ENCODE peak calls at places on chromosome 21, in four cellular contexts. P, J, H and I are unnamed samples.

GRCh38 chr21:41954654-41955499 is 1.1 kb upstream of the C2CD2 start:
- DNase-seq in P (no peak), J (no peak), H (no peak), I (no peak)

GRCh38 chr21:41258617-41259016 is 58.0 kb upstream of the FAM3B start:
- DNase-seq in P (no peak), J (no peak), H (no peak), I (no peak)

GRCh38 chr21:17765207-17765606 is 53.9 kb downstream of the C21orf91 start:
- DNase-seq in P (no peak), J (no peak), H (no peak), I (no peak)

GRCh38 chr21:27648560-27648959 is 681.7 kb upstream of the ADAMTS5 start:
- DNase-seq in P (no peak), J (no peak), H (no peak), I (no peak)

GRCh38 chr21:26112127-26112742 is 58.3 kb downstream of the APP start:
- DNase-seq in P (no peak), J (no peak), H (no peak), I (no peak)

GRCh38 chr21:32248616-32249550 is 30.0 kb downstream of the MIS18A start:
- DNase-seq in P (no peak), J (no peak), H (no peak), I (no peak)

GRCh38 chr21:33541105-33541711 is 709 bp downstream of the GART start:
- DNase-seq in P (peak; percentile 34), J (peak; percentile 13), H (no peak), I (peak; percentile 50)

GRCh38 chr21:28333455-28334108 is 659.1 kb downstream of the LTN1 start:
- DNase-seq in P (no peak), J (no peak), H (no peak), I (no peak)

GRCh38 chr21:35974801-35975200 is 85.5 kb downstream of the SETD4 start:
- DNase-seq in P (no peak), J (no peak), H (no peak), I (no peak)
- TF ChIP-seq SPI1 in P (no peak), J (no peak), H (no peak), I (no peak)

GRCh38 chr21:43959231-43960041 is 52.7 kb upstream of the TRAPPC10 start:
- DNase-seq in P (no peak), J (no peak), H (no peak), I (no peak)
- TF ChIP-seq SPI1 in P (no peak), J (no peak), H (no peak), I (no peak)

GRCh38 chr21:34625194-34625593 is 10.3 kb upstream of the RCAN1 start:
- DNase-seq in P (no peak), J (no peak), H (no peak), I (no peak)

GRCh38 chr21:34635307-34635706 is 20.4 kb upstream of the RCAN1 start:
- DNase-seq in P (peak; percentile 60), J (no peak), H (no peak), I (no peak)

GRCh38 chr21:34626131-34626530 is 11.2 kb upstream of the RCAN1 start:
- DNase-seq in P (no peak), J (no peak), H (no peak), I (no peak)

GRCh38 chr21:34632498-34632897 is 17.6 kb upstream of the RCAN1 start:
- DNase-seq in P (no peak), J (no peak), H (no peak), I (no peak)

DNA sequence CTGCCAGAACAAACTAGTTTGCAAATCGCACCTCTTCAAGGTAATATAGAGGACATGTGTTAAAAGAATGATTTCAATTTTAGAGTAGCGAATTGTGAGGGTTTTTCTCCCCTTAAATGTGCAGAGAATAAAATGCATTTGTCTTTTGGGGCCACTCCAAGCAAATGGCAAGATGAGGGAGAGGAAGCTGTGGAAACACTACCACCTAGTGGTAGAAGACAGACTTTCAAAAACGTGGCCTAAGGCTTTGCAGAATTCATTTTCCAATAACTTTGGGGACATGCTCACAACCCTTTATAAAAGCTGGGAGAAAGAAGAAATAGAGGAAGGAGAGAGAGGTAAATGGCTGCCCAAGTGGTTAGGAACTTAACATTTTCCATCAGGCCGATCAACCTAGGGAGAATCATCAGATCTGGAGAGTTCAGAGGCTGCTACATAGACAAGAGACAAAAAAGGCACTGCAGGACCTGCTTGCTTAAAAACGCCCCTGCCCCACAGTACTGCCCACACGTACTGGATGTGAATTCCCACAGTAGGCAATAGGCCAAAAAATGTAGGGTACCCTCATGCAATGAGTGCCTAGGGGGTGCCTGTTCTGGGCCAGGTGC is 15.7 kb upstream of the RCAN1 start:
- DNase-seq in P (peak; percentile 76), J (peak; percentile 33), H (peak; percentile 48), I (peak; percentile 44)
- TF ChIP-seq SPI1 in P (no peak), J (no peak), H (no peak), I (no peak)

GRCh38 chr21:43209575-43210453 is 41.0 kb downstream of the CRYAA start:
- DNase-seq in P (no peak), J (no peak), H (no peak), I (no peak)

GRCh38 chr21:43210454-43211084 is 41.8 kb downstream of the CRYAA start:
- DNase-seq in P (no peak), J (no peak), H (no peak), I (no peak)

GRCh38 chr21:43208561-43209332 is 39.9 kb downstream of the CRYAA start:
- DNase-seq in P (no peak), J (no peak), H (no peak), I (no peak)

GRCh38 chr21:43207868-43208267 is 39.1 kb downstream of the CRYAA start:
- DNase-seq in P (no peak), J (no peak), H (no peak), I (no peak)

DNA sequence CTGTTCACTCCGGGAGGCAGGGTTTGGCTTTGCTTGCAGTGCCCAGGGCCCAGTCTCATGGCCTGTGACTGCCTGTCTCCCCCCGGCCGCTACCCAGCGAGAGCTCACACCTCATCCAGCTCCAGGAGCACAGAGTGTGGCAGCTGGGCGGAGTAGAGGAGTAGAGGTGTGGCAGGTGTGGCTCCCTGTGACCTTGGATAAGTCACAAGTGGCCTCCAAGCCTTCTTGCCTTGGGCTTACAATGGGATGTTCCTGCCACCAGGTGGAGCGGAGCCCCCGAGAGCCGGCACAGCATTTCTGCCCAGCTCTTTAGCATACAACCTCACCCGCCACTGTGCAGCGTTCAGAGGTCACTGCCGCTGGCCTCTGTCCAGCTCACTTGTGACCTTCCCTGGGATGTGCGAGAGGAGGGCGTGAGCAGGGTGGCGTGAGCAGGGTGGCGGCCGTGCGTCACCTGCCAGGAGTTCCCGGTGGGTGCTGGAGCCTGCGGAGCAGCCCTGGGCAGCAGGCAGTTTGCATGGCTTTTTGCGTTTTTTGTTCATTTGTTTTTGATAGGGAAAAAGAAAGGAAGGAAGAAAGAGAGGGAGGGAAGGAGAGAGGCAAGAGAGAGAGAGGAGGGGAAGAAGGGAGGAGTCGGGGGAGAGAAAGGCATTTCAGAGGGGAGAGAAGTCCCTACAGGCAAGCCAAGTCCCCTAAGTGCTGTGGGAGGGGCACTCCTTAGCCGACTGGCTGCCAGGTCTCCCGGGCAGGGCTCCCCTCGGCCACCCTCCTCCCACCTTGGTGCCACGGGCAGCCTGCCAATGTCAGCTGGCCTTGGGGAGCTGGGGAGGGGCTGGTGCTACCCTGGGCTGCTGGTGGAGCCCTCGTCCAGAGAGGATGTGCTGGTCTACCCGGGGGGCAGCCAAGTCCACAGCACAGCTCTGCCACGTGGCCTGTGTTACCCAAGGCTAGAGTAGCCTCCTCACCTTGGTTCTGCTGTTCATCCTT is 42.6 kb downstream of the CRYAA start:
- DNase-seq in P (no peak), J (no peak), H (no peak), I (no peak)
- TF ChIP-seq SPI1 in P (no peak), J (no peak), H (no peak), I (no peak)

GRCh38 chr21:38774586-38775285 is 31.0 kb upstream of the ETS2 start:
- DNase-seq in P (no peak), J (no peak), H (no peak), I (no peak)

GRCh38 chr21:38777521-38777920 is 28.2 kb upstream of the ETS2 start:
- DNase-seq in P (no peak), J (no peak), H (no peak), I (no peak)

GRCh38 chr21:38774152-38774551 is 31.6 kb upstream of the ETS2 start:
- DNase-seq in P (no peak), J (no peak), H (no peak), I (no peak)

GRCh38 chr21:38777015-38777414 is 28.7 kb upstream of the ETS2 start:
- DNase-seq in P (no peak), J (no peak), H (no peak), I (no peak)

DNA sequence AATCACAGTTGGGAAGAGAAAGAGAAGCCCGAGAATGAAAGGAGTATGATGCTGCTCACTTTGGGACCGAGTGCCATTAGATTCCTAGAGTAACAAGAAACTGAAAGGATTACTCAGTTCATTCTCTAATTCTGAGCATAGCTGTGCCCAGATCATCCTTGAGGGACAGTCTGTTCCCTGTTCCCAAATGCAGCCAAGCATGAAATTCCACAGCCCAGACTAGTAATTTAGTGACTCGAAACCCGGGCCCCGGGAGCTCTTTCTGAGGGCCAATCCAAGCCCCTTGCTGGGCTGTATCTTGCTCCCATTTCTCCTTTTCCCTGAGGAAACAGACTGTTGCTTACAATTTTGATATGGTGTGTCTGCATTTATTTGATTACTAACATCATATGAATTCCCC is 30.0 kb upstream of the ETS2 start:
- DNase-seq in P (no peak), J (no peak), H (no peak), I (no peak)
- TF ChIP-seq SPI1 in P (no peak), J (no peak), H (no peak), I (no peak)

GRCh38 chr21:44434936-44435635 is 20.2 kb upstream of the LRRC3 start:
- DNase-seq in P (no peak), J (no peak), H (no peak), I (no peak)
- TF ChIP-seq SPI1 in P (no peak), J (no peak), H (no peak), I (no peak)

GRCh38 chr21:45535341-45536081 is 6.7 kb downstream of the SLC19A1 start:
- DNase-seq in P (no peak), J (no peak), H (no peak), I (peak; percentile 94)

GRCh38 chr21:45537111-45537745 is 5.0 kb downstream of the SLC19A1 start:
- DNase-seq in P (no peak), J (no peak), H (no peak), I (no peak)

GRCh38 chr21:45534591-45535331 is 7.5 kb downstream of the SLC19A1 start:
- DNase-seq in P (no peak), J (no peak), H (no peak), I (peak; percentile 73)

GRCh38 chr21:45537746-45538291 is 4.4 kb downstream of the SLC19A1 start:
- DNase-seq in P (no peak), J (no peak), H (no peak), I (no peak)

GRCh38 chr21:45536301-45537081 is 5.7 kb downstream of the SLC19A1 start:
- DNase-seq in P (no peak), J (no peak), H (no peak), I (no peak)
- TF ChIP-seq SPI1 in P (no peak), J (no peak), H (no peak), I (no peak)

DNA sequence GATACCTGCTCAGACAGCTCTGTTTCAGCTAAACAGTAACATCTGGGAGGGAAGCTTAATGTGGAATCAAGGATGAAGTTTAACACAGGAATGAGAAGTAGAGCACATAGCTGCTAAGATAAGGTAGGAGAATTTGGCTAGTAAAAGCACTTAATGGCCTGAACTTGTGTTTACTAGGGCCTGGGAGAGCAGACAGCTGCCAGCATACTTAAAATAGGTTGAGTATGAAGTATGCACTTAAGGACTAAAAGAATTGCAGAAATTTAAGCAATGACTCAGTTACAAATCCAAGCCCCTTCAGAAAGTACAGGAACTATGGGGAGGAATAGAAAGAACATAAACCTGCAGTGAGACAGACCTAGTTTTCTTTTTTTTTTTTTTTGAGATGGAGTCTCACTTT is 53.0 kb downstream of the BACH1 start:
- DNase-seq in P (no peak), J (no peak), H (no peak), I (no peak)
- TF ChIP-seq SPI1 in P (no peak), J (no peak), H (no peak), I (no peak)